ENCODE peak calls at places on chromosomes 11 and 22, in seven cellular contexts. Z is astrocyte of the spinal cord, X is pancreas, M is bronchial epithelial cell, Q is hepatocyte, K is testis, U is fibroblast of mammary gland. E is an unnamed sample.

GRCh38 chr11:63592975-63593395 is 21.2 kb downstream of the PLAAT3 start:
- DNase-seq in Z (peak; percentile 30), X (no peak), M (peak; percentile 27), Q (no peak), K (peak; percentile 15), U (peak; percentile 41), E (no peak)

GRCh38 chr11:47915407-47916137 is 64.8 kb upstream of the PTPRJ start:
- DNase-seq in Z (no peak), X (peak; percentile 46), M (no peak), Q (no peak), K (no peak), U (no peak), E (no peak)

GRCh38 chr22:40310081-40310770 is 36.1 kb upstream of the ADSL start:
- DNase-seq in Z (peak; percentile 92), X (no peak), M (no peak), Q (peak; percentile 61), K (no peak), U (peak; percentile 91), E (peak; percentile 93)

GRCh38 chr11:110069158-110069737 is 23.9 kb upstream of the ZC3H12C start:
- DNase-seq in Z (peak; percentile 61), X (no peak), M (peak; percentile 97), Q (peak; percentile 24), K (no peak), U (peak; percentile 80), E (peak; percentile 66)

GRCh38 chr11:14974723-14975587 is 2.8 kb upstream of the CALCA start:
- DNase-seq in Z (peak; percentile 36), X (peak; percentile 60), M (peak; percentile 62), Q (peak; percentile 64), K (peak; percentile 70), U (peak; percentile 47), E (peak; percentile 23)

GRCh38 chr11:132490976-132491375 is 1041.3 kb downstream of the OPCML start:
- DNase-seq in Z (no peak), X (no peak), M (peak; percentile 62), Q (no peak), K (peak; percentile 26), U (no peak), E (peak; percentile 71)

GRCh38 chr11:2998073-2998850 is 6.1 kb upstream of the NAP1L4 start:
- DNase-seq in Z (no peak), X (no peak), M (no peak), Q (no peak), K (no peak), U (no peak), E (no peak)

GRCh38 chr11:48019597-48019996 is 39.2 kb downstream of the PTPRJ start:
- DNase-seq in Z (no peak), X (no peak), M (no peak), Q (no peak), K (no peak), U (no peak), E (no peak)

GRCh38 chr11:58629857-58630256 is 7.4 kb downstream of the CNTF start:
- DNase-seq in Z (peak; percentile 57), X (no peak), M (peak; percentile 38), Q (peak; percentile 46), K (peak; percentile 56), U (peak; percentile 76), E (peak; percentile 71)

GRCh38 chr22:42519544-42520237 is at the start of gene RRP7A:
- DNase-seq in Z (peak; percentile 71), X (peak; percentile 87), M (peak; percentile 29), Q (peak; percentile 95), K (peak; percentile 89), U (peak; percentile 62), E (peak; percentile 72)
- H3K4me3 ChIP-seq in Z (peak within 1 kb of the TSS; percentile 59), X (peak within 1 kb of the TSS; percentile 90), M (peak within 1 kb of the TSS; percentile 82), Q (peak within 1 kb of the TSS; percentile 98), K (peak within 1 kb of the TSS; percentile 90), U (peak within 1 kb of the TSS; percentile 63), E (peak within 1 kb of the TSS; percentile 81)

GRCh38 chr11:64850979-64851567 is 6.6 kb upstream of the CDC42BPG start:
- DNase-seq in Z (no peak), X (peak; percentile 49), M (no peak), Q (no peak), K (no peak), U (no peak), E (no peak)
- TF ChIP-seq CTCF in Z (no peak), X (no peak), M (no peak), Q (no peak), K (no peak), U (no peak), E (no peak)

GRCh38 chr22:23892626-23893445 is 1.3 kb upstream of the MIF start:
- DNase-seq in Z (no peak), X (no peak), M (no peak), Q (no peak), K (no peak), U (no peak), E (no peak)
- H3K4me3 ChIP-seq in Z (no peak overlapping the region), X (no peak overlapping the region), M (no peak overlapping the region), Q (no peak overlapping the region), K (no peak overlapping the region), U (no peak overlapping the region), E (no peak overlapping the region)

GRCh38 chr22:38109391-38110000 is 988 bp downstream of the BAIAP2L2 start:
- DNase-seq in Z (no peak), X (peak; percentile 79), M (no peak), Q (no peak), K (no peak), U (no peak), E (no peak)

GRCh38 chr22:38112361-38112760 is 1.9 kb upstream of the BAIAP2L2 start:
- DNase-seq in Z (no peak), X (peak; percentile 75), M (no peak), Q (no peak), K (no peak), U (no peak), E (no peak)

GRCh38 chr22:38110008-38110862 is at the start of gene BAIAP2L2:
- DNase-seq in Z (no peak), X (peak; percentile 67), M (no peak), Q (peak; percentile 79), K (no peak), U (no peak), E (no peak)

GRCh38 chr22:38111941-38112355 is 1.5 kb upstream of the BAIAP2L2 start:
- DNase-seq in Z (no peak), X (peak; percentile 75), M (no peak), Q (peak; percentile 48), K (no peak), U (no peak), E (no peak)

GRCh38 chr22:38110863-38111852 is 674 bp upstream of the BAIAP2L2 start:
- DNase-seq in Z (no peak), X (peak; percentile 67), M (no peak), Q (peak; percentile 84), K (no peak), U (no peak), E (peak; percentile 32)
- TF ChIP-seq CTCF in Z (no peak), X (no peak), M (no peak), Q (no peak), K (no peak), U (no peak), E (no peak)

GRCh38 chr11:1202776-1203504 is 19.9 kb upstream of the MUC5B start:
- DNase-seq in Z (peak; percentile 8), X (peak; percentile 88), M (no peak), Q (peak; percentile 79), K (peak; percentile 61), U (peak; percentile 22), E (peak; percentile 15)

GRCh38 chr11:1205121-1205986 is 17.5 kb upstream of the MUC5B start:
- DNase-seq in Z (no peak), X (peak; percentile 58), M (no peak), Q (no peak), K (no peak), U (no peak), E (no peak)

GRCh38 chr11:1205987-1206331 is 16.9 kb upstream of the MUC5B start:
- DNase-seq in Z (no peak), X (peak; percentile 44), M (no peak), Q (no peak), K (no peak), U (no peak), E (no peak)

GRCh38 chr11:1203505-1204271 is 19.2 kb upstream of the MUC5B start:
- DNase-seq in Z (no peak), X (peak; percentile 77), M (no peak), Q (no peak), K (no peak), U (no peak), E (no peak)

DNA sequence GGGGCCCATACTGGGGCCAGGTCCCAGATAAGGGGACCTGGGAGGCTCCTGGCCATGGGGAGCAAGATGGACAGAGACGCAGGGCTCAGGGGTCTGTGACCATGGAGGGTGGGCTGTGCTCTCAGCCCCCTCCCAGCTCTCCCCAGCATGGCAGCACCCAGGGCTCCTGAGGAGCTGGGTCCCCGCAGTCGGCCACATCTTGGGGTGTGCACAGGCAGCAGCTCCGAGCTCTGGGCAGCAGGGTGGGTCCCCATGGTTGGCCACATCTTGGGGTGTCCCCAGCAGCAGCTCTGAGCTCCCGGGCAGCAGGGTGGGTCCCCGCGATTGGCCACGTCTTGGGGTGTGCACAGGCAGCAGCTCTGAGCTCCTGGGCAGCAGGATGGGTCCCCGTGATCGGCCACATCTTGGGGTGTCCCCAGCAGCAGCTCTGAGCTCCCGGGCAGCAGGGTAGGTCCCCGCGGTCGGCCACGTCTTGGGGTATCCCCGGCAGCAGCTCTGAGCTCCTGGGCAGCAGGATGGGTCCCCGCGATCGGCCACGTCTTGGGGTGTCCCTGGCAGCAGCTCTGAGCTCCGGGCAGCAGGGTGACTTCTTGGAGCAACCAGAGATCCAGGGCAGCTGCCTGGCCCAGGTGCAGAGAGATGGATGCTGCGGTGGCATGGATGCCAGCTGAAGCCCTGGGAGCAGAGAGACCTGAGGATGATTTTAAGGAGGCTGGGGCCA is 18.3 kb upstream of the MUC5B start:
- DNase-seq in Z (no peak), X (peak; percentile 54), M (no peak), Q (no peak), K (no peak), U (no peak), E (no peak)
- H3K4me3 ChIP-seq in Z (no peak overlapping the region), X (no peak overlapping the region), M (no peak overlapping the region), Q (no peak overlapping the region), K (no peak overlapping the region), U (no peak overlapping the region), E (no peak overlapping the region)

GRCh38 chr11:92332986-92333385 is 108.4 kb downstream of the FAT3 start:
- DNase-seq in Z (peak; percentile 43), X (no peak), M (peak; percentile 26), Q (no peak), K (no peak), U (peak; percentile 41), E (peak; percentile 85)
- TF ChIP-seq CTCF in Z (no peak), X (no peak), M (no peak), Q (no peak), K (no peak), U (no peak), E (no peak)

E was measured in AG10803.